ENCODE peak calls at places on chromosomes 3 and 15, in six cellular contexts. V is stomach, Q is H54, T is Peyer's patch, B is HepG2, H is adrenal gland. X is an unnamed sample.

GRCh38 chr3:58495101-58495500 is 3.2 kb downstream of the KCTD6 start:
- DNase-seq in V (no peak), T (no peak), B (no peak), H (no peak), Q (no peak), X (no peak)

GRCh38 chr3:128011140-128011539 is 41.1 kb upstream of the SEC61A1 start:
- DNase-seq in Q (peak), T (no peak), V (peak), H (peak), B (peak), X (peak)

GRCh38 chr3:141218204-141218603 is 13.4 kb upstream of the PXYLP1 start:
- DNase-seq in V (no peak), Q (no peak), H (no peak), B (no peak), T (no peak), X (no peak)

GRCh38 chr3:153163349-153164008 is 1.5 kb downstream of the RAP2B start:
- DNase-seq in B (no peak), V (no peak), H (peak), T (no peak), Q (no peak), X (peak)

GRCh38 chr15:101176625-101177024 is 75.2 kb downstream of the CHSY1 start:
- DNase-seq in V (no peak), B (peak), T (no peak), H (peak), Q (no peak), X (no peak)

GRCh38 chr3:161413127-161413854 is 42.0 kb upstream of the SPTSSB start:
- DNase-seq in B (no peak), Q (no peak), T (no peak), H (peak), V (peak), X (no peak)

GRCh38 chr3:72214065-72215048 is 429.4 kb upstream of the PROK2 start:
- DNase-seq in T (no peak), Q (no peak), V (no peak), B (no peak), H (no peak), X (no peak)

GRCh38 chr3:52126036-52126435 is 28.2 kb downstream of the POC1A start:
- DNase-seq in B (no peak), Q (no peak), H (no peak), V (no peak), T (no peak), X (no peak)

GRCh38 chr3:107581230-107581629 is 58.5 kb downstream of the BBX start:
- DNase-seq in T (no peak), V (no peak), B (no peak), Q (no peak), H (no peak), X (no peak)

GRCh38 chr3:52006820-52007133 is 11.1 kb upstream of the RPL29 start:
- DNase-seq in B (no peak), H (no peak), T (no peak), Q (no peak), V (no peak), X (no peak)

GRCh38 chr3:52406231-52406661 is 38.7 kb downstream of the SEMA3G start:
- DNase-seq in T (no peak), V (peak), B (no peak), Q (no peak), H (no peak), X (no peak)

GRCh38 chr3:42633544-42633943 is 20.0 kb upstream of the ZBTB47 start:
- DNase-seq in Q (no peak), B (no peak), T (no peak), H (no peak), V (no peak), X (no peak)

GRCh38 chr3:107111889-107112288 is 265.4 kb upstream of the CCDC54 start:
- DNase-seq in Q (no peak), H (no peak), V (no peak), B (no peak), T (no peak), X (no peak)

GRCh38 chr3:12187448-12188327 is 29.0 kb upstream of the TIMP4 start:
- DNase-seq in V (no peak), H (peak), Q (no peak), T (peak), B (no peak), X (no peak)

GRCh38 chr3:127915115-127915936 is at the start of gene KBTBD12:
- DNase-seq in B (no peak), T (no peak), H (peak), V (peak), Q (no peak), X (peak)

GRCh38 chr3:44111482-44111881 is 130.2 kb upstream of the TOPAZ1 start:
- DNase-seq in T (no peak), V (no peak), H (no peak), Q (no peak), B (no peak), X (no peak)

GRCh38 chr3:77039606-77040553 is at the start of gene ROBO2:
- DNase-seq in B (no peak), T (no peak), Q (no peak), H (no peak), V (no peak), X (peak)

GRCh38 chr15:40407343-40407990 is 1.9 kb downstream of the IVD start:
- DNase-seq in B (no peak), Q (no peak), H (no peak), T (no peak), V (no peak), X (no peak)

GRCh38 chr3:129654126-129654525 is 47.6 kb upstream of the PLXND1 start:
- DNase-seq in T (no peak), B (no peak), V (no peak), H (no peak), Q (no peak), X (no peak)

GRCh38 chr3:8554725-8555621 is 53.4 kb downstream of the LMCD1 start:
- DNase-seq in V (no peak), B (no peak), H (no peak), T (no peak), Q (no peak), X (no peak)

GRCh38 chr3:4934050-4934449 is 45.2 kb upstream of the BHLHE40 start:
- DNase-seq in B (no peak), Q (no peak), V (no peak), T (no peak), H (no peak), X (no peak)

GRCh38 chr15:47781527-47781926 is 64.2 kb downstream of the SEMA6D start:
- DNase-seq in T (no peak), H (no peak), Q (no peak), B (no peak), V (no peak), X (no peak)

GRCh38 chr3:4674216-4674615 is 181.1 kb downstream of the ITPR1 start:
- DNase-seq in Q (no peak), V (no peak), H (no peak), T (no peak), B (no peak), X (no peak)

GRCh38 chr3:194277547-194278091 is 73.5 kb downstream of the CPN2 start:
- DNase-seq in T (no peak), Q (peak), V (no peak), B (no peak), H (peak), X (no peak)

GRCh38 chr3:109806929-109807328 is 469.6 kb upstream of the DPPA4 start:
- DNase-seq in B (peak), T (no peak), V (no peak), H (peak), Q (peak), X (peak)

GRCh38 chr15:68354923-68355322 is 77.0 kb downstream of the ITGA11 start:
- DNase-seq in V (no peak), T (no peak), Q (peak), H (no peak), B (peak), X (no peak)

GRCh38 chr3:194731496-194732073 is 45.9 kb downstream of the FAM43A start:
- DNase-seq in Q (no peak), T (no peak), V (no peak), H (no peak), B (no peak), X (no peak)

GRCh38 chr3:132661120-132661519 is 991 bp downstream of the UBA5 start:
- DNase-seq in B (no peak), V (no peak), T (no peak), H (no peak), Q (no peak), X (peak)

GRCh38 chr15:92818658-92819311 is 81.3 kb upstream of the CHD2 start:
- DNase-seq in V (no peak), H (no peak), Q (no peak), B (no peak), T (no peak), X (no peak)

GRCh38 chr3:64936570-64936969 is 248.8 kb upstream of the ADAMTS9 start:
- DNase-seq in H (no peak), Q (no peak), V (no peak), B (no peak), T (no peak), X (no peak)

DNA sequence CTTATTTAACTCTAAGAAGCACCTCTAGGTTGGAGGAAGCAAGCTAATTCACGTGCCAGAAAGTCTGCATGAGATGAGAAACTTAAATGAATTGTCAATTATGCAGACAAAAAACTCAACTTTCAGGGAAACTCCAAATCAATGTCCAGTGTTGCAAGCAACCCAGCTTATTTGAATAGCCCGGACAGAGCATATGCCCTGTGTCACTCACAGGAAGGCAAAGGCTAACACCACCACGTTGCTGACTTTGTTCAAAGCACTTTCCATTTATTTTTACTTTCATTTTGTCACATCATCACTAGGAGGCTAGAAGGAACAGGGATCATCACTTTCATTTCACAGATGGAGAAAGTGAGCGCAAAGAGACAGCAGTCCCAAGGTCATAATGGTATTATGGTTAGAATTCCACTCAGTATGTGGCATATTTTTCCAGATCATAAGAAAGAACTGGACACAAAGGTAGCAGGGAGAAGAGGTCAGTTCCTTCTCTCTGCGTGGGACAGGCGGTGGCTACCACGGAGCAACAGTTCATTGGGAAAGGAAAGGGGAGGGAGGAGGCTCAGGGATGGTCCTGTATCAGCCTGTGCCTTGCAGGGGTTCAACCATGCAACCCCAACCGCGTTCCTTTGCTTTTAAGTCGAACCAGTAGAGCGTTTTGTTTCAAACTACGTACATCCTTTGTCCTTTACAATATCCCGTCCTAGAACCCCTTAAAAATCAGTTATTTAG is 1.2 kb downstream of the HEG1 start:
- DNase-seq in B (peak), V (no peak), Q (peak), H (peak), T (peak), X (peak)
- TF ChIP-seq POLR2A in B (no peak), V (no peak), Q (no peak), H (peak), T (no peak), X (no peak)

GRCh38 chr3:70608434-70608833 is 296.0 kb upstream of the MDFIC2 start:
- DNase-seq in T (no peak), V (no peak), H (no peak), B (no peak), Q (no peak), X (no peak)

GRCh38 chr3:70606018-70606417 is 293.6 kb upstream of the MDFIC2 start:
- DNase-seq in B (no peak), H (no peak), T (no peak), V (no peak), Q (no peak), X (no peak)

GRCh38 chr3:70597312-70597711 is 284.9 kb upstream of the MDFIC2 start:
- DNase-seq in Q (no peak), T (no peak), B (no peak), H (no peak), V (no peak), X (no peak)

GRCh38 chr3:70603103-70603502 is 290.7 kb upstream of the MDFIC2 start:
- DNase-seq in T (no peak), V (no peak), H (no peak), B (no peak), Q (no peak), X (no peak)
- TF ChIP-seq POLR2A in T (no peak), V (no peak), H (no peak), B (no peak), Q (no peak), X (no peak)

GRCh38 chr3:81927811-81928210 is 166.4 kb upstream of the GBE1 start:
- DNase-seq in H (no peak), T (no peak), Q (no peak), V (no peak), B (no peak), X (no peak)
- TF ChIP-seq POLR2A in H (no peak), T (no peak), Q (no peak), V (no peak), B (no peak), X (no peak)

GRCh38 chr3:45593708-45594601 is 596 bp upstream of the LIMD1 start:
- DNase-seq in V (peak), Q (peak), H (peak), T (peak), B (peak), X (peak)
- TF ChIP-seq POLR2A in V (no peak), Q (peak), H (peak), T (no peak), B (no peak), X (peak)

DNA sequence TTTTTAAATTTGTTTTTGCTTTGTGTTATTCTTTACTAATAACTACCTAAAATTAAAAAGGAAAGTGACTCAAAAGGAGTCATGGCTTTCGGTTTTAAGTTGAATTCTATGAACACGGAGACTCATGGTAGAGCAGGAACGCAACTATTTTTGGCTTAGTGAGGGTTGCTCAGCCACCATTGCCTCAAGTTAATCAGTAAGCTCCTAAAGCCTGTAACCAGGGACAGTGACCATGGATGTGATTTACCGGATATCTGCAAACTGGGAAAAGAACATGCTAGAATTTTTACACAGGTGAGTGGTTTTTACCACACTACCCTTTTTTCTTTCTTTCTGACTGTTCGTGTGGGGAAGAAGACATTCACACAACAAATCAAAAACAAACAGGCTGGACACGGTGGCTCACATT is 11.8 kb downstream of the SLC12A8 start:
- DNase-seq in V (no peak), B (peak), H (no peak), Q (no peak), T (no peak), X (no peak)
- TF ChIP-seq POLR2A in V (no peak), B (no peak), H (no peak), Q (no peak), T (no peak), X (no peak)

GRCh38 chr3:155805802-155806618 is at the start of gene C3orf33:
- DNase-seq in B (peak), T (peak), H (peak), V (peak), Q (peak), X (peak)
- TF ChIP-seq POLR2A in B (peak), T (no peak), H (peak), V (no peak), Q (peak), X (peak)

GRCh38 chr3:37372669-37373068 is 198.3 kb upstream of the LRRFIP2 start:
- DNase-seq in H (no peak), V (no peak), Q (no peak), B (no peak), T (no peak), X (no peak)

GRCh38 chr3:37377670-37378069 is 203.3 kb upstream of the LRRFIP2 start:
- DNase-seq in T (no peak), B (no peak), Q (no peak), H (no peak), V (no peak), X (no peak)

GRCh38 chr3:37375184-37376120 is 201.1 kb upstream of the LRRFIP2 start:
- DNase-seq in T (no peak), B (no peak), V (no peak), H (peak), Q (no peak), X (no peak)
- TF ChIP-seq POLR2A in T (no peak), B (no peak), V (no peak), H (no peak), Q (no peak), X (no peak)

DNA sequence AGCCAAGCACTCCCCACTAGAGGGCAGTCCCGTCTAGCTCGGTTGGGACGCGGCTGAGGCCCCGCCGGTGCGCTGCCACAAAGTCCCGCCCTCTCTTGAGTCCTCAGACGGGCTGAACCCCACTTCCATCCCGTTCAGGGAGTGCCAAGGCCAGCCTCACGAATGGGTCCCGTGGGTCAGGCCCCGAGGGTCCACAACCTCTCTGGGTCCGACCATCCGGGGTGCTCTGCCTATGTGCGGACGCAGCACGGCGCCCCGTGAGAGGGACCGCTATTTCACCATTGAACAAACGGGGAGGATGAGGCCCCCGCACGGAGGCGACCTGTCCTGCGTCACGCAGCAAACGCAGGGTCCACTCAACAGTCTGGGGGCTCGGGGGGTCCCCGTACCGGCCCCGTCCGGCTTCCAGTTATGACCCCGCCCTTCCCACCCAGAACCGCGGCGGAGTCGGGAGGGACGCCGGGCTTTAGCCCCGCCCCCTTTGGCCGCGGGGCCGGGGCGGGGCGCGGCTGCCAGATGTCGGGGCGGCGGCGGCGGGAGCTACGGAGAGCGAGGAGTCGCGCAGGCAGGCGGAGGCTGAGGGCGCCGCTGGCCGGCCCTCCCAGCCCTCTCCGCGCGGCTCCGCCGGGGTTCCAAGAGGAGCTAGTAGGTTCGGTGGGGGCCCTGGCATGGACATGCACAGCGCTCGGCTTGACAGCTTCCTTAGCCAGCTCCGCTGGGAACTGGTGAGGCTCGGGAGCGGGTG is at the start of gene INKA1:
- DNase-seq in Q (peak), T (peak), B (peak), V (peak), H (peak), X (peak)
- TF ChIP-seq POLR2A in Q (peak), T (peak), B (no peak), V (no peak), H (peak), X (peak)

GRCh38 chr3:170221924-170222646 is at the start of gene PRKCI:
- DNase-seq in T (peak), H (peak), Q (peak), B (peak), V (peak), X (peak)
- TF ChIP-seq POLR2A in T (peak), H (peak), Q (peak), B (peak), V (no peak), X (peak)